ENCODE peak calls at places on chromosomes 12 and 14, in six cellular contexts. F is A549, Y is endothelial cell of umbilical vein, S is K562, X is GM12878, D is HepG2. Z is an unnamed sample.

GRCh38 chr12:82708507-82708906 is 21.8 kb downstream of the TMTC2 start:
- DNase-seq in F (no peak), Y (no peak), S (no peak), X (no peak), D (no peak), Z (no peak)

GRCh38 chr12:15496738-15497137 is 174.4 kb downstream of the PTPRO start:
- DNase-seq in F (no peak), Y (no peak), S (no peak), X (no peak), D (no peak), Z (no peak)

GRCh38 chr12:28097221-28097620 is 93.0 kb upstream of the CCDC91 start:
- DNase-seq in F (no peak), Y (no peak), S (no peak), X (no peak), D (no peak), Z (no peak)

GRCh38 chr12:108649126-108649525 is 15.4 kb upstream of the SELPLG start:
- DNase-seq in F (no peak), Y (no peak), S (no peak), X (no peak), D (no peak), Z (no peak)

GRCh38 chr14:76776306-76777251 is 15.3 kb downstream of the VASH1 start:
- DNase-seq in F (no peak), Y (no peak), S (peak; percentile 21), X (no peak), D (peak; percentile 29), Z (peak; percentile 77)

GRCh38 chr12:104863549-104863948 is 94.5 kb downstream of the SLC41A2 start:
- DNase-seq in F (no peak), Y (no peak), S (no peak), X (no peak), D (no peak), Z (no peak)

GRCh38 chr14:71372411-71372838 is 465.2 kb downstream of the PCNX1 start:
- DNase-seq in F (no peak), Y (peak; percentile 52), S (no peak), X (no peak), D (peak; percentile 16), Z (no peak)

GRCh38 chr12:97022831-97023230 is 115.8 kb downstream of the NEDD1 start:
- DNase-seq in F (no peak), Y (no peak), S (no peak), X (no peak), D (no peak), Z (no peak)

GRCh38 chr12:57477710-57478681 is 1.7 kb downstream of the ARHGAP9 start:
- DNase-seq in F (no peak), Y (no peak), S (peak; percentile 48), X (peak; percentile 41), D (no peak), Z (peak; percentile 82)

GRCh38 chr14:64709126-64709525 is 4.9 kb downstream of the PLEKHG3 start:
- DNase-seq in F (no peak), Y (no peak), S (no peak), X (no peak), D (no peak), Z (no peak)
- TF ChIP-seq MAX in F (no peak), Y (no peak), S (no peak), X (no peak), D (no peak), Z (no peak)

GRCh38 chr12:92503977-92504966 is 198.5 kb upstream of the PLEKHG7 start:
- DNase-seq in F (no peak), Y (no peak), S (no peak), X (no peak), D (peak; percentile 45), Z (no peak)
- H3K4me3 ChIP-seq in F (no peak overlapping the region), Y (no peak overlapping the region), S (no peak overlapping the region), X (peak overlapping the region; percentile 24), D (peak overlapping the region; percentile 55), Z (no peak overlapping the region)

GRCh38 chr14:69107407-69108003 is 45.4 kb downstream of the DCAF5 start:
- DNase-seq in F (peak; percentile 55), Y (peak; percentile 76), S (peak; percentile 14), X (peak; percentile 20), D (peak; percentile 69), Z (peak; percentile 54)
- TF ChIP-seq MYC in F (no peak), Y (no peak), S (no peak), X (no peak), D (no peak), Z (no peak)

DNA sequence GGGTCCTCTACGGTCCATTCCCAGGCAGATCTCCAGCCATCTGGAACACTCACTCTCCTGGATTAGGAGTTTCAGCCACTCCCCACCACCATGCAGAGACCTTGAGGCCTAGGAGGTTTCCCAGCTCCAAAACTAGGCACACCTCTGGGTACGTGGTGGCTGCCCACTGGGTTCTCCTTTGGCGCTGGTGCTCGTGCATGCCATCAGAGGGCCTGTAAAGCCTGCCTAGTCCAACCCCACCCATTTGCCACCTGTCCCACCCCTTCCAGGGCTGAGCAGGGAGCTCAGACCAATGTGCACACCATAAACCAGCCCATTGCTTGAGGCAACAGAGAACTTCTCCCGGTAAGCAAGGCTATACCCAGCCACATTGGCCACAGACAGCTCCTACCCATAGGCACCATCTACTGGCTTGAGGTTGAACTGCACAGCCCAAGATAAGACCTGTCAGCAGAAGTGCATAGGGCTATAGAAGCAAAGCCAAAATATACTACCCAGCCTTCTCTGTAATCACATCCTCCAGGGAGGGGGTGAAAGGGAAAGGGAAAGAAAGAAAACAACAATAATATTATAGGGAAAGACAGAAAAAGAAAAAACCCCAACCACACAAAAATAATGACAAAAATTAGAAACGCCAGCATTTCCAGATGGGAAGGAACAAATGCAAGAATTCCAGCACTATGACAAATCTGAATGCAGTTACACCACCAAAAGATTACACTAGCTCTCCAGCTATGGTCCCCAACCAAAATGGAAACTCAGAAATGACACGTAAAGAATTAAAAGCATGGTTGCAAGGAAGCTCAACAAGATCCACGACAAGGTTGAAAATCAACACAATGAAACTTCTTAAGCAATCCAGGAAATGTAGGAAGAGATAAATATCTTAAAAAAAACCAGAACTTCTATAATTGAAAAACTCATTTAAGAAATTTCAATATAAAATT is 111.9 kb upstream of the CCDC175 start:
- DNase-seq in F (peak; percentile 15), Y (peak; percentile 44), S (peak; percentile 11), X (no peak), D (peak; percentile 20), Z (peak; percentile 62)
- TF ChIP-seq MAX in F (no peak), Y (no peak), S (no peak), X (no peak), D (no peak), Z (peak; percentile 37)

GRCh38 chr12:24560867-24561266 is 388.0 kb downstream of the BCAT1 start:
- DNase-seq in F (no peak), Y (no peak), S (no peak), X (no peak), D (no peak), Z (no peak)
- H3K4me3 ChIP-seq in F (peak overlapping the region; percentile 56), Y (peak overlapping the region; percentile 87), S (no peak overlapping the region), X (no peak overlapping the region), D (no peak overlapping the region), Z (no peak overlapping the region)

GRCh38 chr14:96630281-96630680 is 128.1 kb downstream of the PAPOLA start:
- DNase-seq in F (no peak), Y (no peak), S (no peak), X (no peak), D (no peak), Z (no peak)
- TF ChIP-seq MYC in F (no peak), Y (no peak), S (no peak), X (no peak), D (no peak), Z (no peak)

DNA sequence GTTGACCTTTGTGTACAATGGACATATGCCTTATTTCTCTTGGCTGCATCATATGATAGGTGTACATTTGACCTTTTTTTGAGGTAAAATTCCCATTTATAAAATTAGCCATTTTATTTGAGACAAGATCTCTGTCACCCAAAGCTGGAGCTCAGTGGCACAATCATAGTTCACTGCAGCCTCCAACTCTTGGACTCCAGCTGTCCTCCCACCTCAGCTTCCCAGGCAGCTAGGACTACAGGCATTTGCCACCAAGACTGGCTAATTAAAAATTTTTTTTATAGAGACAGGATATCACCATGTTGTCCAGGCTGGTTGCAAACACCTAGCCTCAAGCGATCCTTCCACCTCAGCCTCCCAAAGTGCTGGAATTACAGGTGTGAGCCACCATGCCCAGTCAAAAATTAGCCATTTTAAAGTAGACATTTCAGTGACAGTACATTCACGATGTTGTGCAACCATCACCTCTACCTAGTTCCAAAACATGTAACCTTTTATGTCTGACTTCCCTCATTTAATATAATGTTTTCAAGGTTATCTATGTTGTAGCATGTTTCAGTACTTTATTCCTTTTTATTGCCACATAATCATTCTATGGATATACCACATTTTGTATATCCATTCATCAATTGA is 5.4 kb downstream of the G2E3 start:
- DNase-seq in F (no peak), Y (no peak), S (no peak), X (no peak), D (no peak), Z (no peak)
- TF ChIP-seq MAX in F (no peak), Y (no peak), S (no peak), X (no peak), D (no peak), Z (no peak)

GRCh38 chr12:26629864-26630263 is 203.1 kb downstream of the ITPR2 start:
- DNase-seq in F (no peak), Y (peak; percentile 61), S (no peak), X (no peak), D (no peak), Z (no peak)

GRCh38 chr12:26632746-26633145 is 200.2 kb downstream of the ITPR2 start:
- DNase-seq in F (no peak), Y (no peak), S (no peak), X (no peak), D (no peak), Z (no peak)

GRCh38 chr12:26628234-26628633 is 204.8 kb downstream of the ITPR2 start:
- DNase-seq in F (no peak), Y (no peak), S (no peak), X (no peak), D (no peak), Z (peak; percentile 43)

GRCh38 chr12:26631846-26632245 is 201.1 kb downstream of the ITPR2 start:
- DNase-seq in F (no peak), Y (peak; percentile 55), S (no peak), X (no peak), D (no peak), Z (no peak)

DNA sequence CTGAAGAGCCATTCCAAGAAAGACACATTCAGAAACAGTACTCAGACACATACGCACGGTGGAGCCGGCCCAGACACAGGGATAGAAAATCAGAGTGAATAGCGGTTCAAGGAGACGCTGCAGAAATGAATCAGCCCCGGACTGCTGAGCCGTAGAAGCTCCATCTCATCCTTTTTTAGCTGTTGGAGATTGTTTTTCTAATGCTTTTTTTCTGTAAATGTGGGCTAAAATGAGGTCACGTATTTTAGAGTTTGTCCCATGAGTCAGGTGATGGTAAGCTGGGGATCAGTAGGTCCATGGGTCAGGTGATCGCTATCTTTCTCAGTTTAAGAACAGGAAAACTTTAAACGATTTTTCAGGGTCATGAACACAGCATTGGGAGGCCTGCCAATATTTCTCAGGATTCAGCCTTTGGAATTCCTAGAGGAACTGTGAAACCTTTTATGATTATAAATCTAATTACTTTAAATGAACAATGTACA is 202.4 kb downstream of the ITPR2 start:
- DNase-seq in F (no peak), Y (peak; percentile 90), S (no peak), X (no peak), D (peak; percentile 72), Z (no peak)
- H3K4me3 ChIP-seq in F (no peak overlapping the region), Y (peak overlapping the region; percentile 31), S (no peak overlapping the region), X (no peak overlapping the region), D (no peak overlapping the region), Z (no peak overlapping the region)

GRCh38 chr14:50021261-50021660 is 95.1 kb downstream of the VCPKMT start:
- DNase-seq in F (no peak), Y (no peak), S (no peak), X (peak; percentile 32), D (no peak), Z (no peak)
- TF ChIP-seq MYC in F (no peak), Y (no peak), S (no peak), X (no peak), D (no peak), Z (no peak)